ENCODE peak calls at places on chromosome 12, in ten cellular contexts. S is CD8-positive, alpha-beta memory T cell; C is stimulated activated CD4-positive, alpha-beta T cell treated with anti-CD3 and anti-CD28 coated beads, Interleukin-4, amount 100 ng/mL, for 48 hours; B is cardiac fibroblast; R is fibroblast of mammary gland; N is AG10803; G is SK-N-SH; I is tibial artery; Q is activated effector memory CD4-positive, alpha-beta T cell treated with Interleukin-2 at 50 U/mL for 16 hours; D is GDM1. A is an unnamed sample.

GRCh38 chr12:28814246-28814645 is 334.8 kb upstream of the FAR2 start:
- DNase-seq in S (no peak), C (no peak), B (no peak), R (no peak), N (no peak), G (no peak), I (no peak), Q (no peak), D (no peak), A (no peak)

GRCh38 chr12:96445743-96446655 is 43.4 kb upstream of the CFAP54 start:
- DNase-seq in S (peak), C (peak), B (peak), R (peak), N (peak), G (no peak), I (no peak), Q (peak), D (peak), A (no peak)

GRCh38 chr12:81692008-81692407 is 67.1 kb downstream of the PPFIA2 start:
- DNase-seq in S (no peak), C (no peak), B (no peak), R (no peak), N (no peak), G (no peak), I (no peak), Q (no peak), D (no peak), A (no peak)

GRCh38 chr12:88052686-88053085 is 23.5 kb upstream of the C12orf50 start:
- DNase-seq in S (no peak), C (no peak), B (peak), R (peak), N (peak), G (peak), I (no peak), Q (no peak), D (no peak), A (no peak)

GRCh38 chr12:52280319-52280795 is 5.9 kb downstream of the KRT86 start:
- DNase-seq in S (no peak), C (no peak), B (peak), R (peak), N (peak), G (no peak), I (peak), Q (no peak), D (no peak), A (peak)

GRCh38 chr12:20731274-20731673 is 36.1 kb downstream of the SLCO1C1 start:
- DNase-seq in S (no peak), C (no peak), B (peak), R (no peak), N (no peak), G (no peak), I (no peak), Q (no peak), D (no peak), A (no peak)

GRCh38 chr12:111409403-111410228 is 3.9 kb downstream of the SH2B3 start:
- DNase-seq in S (no peak), C (no peak), B (peak), R (peak), N (peak), G (peak), I (peak), Q (no peak), D (peak), A (no peak)

GRCh38 chr12:1534708-1535107 is 59.7 kb downstream of the FBXL14 start:
- DNase-seq in S (no peak), C (no peak), B (no peak), R (no peak), N (no peak), G (no peak), I (no peak), Q (no peak), D (no peak), A (no peak)

GRCh38 chr12:89038831-89039509 is 313.3 kb downstream of the DUSP6 start:
- DNase-seq in S (no peak), C (peak), B (no peak), R (no peak), N (no peak), G (no peak), I (no peak), Q (no peak), D (no peak), A (no peak)

GRCh38 chr12:123444396-123445026 is 8.0 kb upstream of the RILPL2 start:
- DNase-seq in S (no peak), C (no peak), B (peak), R (peak), N (peak), G (no peak), I (no peak), Q (no peak), D (no peak), A (no peak)

GRCh38 chr12:113439606-113440030 is 17.4 kb downstream of the SDSL start:
- DNase-seq in S (no peak), C (no peak), B (peak), R (peak), N (peak), G (peak), I (no peak), Q (no peak), D (no peak), A (no peak)

GRCh38 chr12:20188930-20189653 is 179.2 kb upstream of the PDE3A start:
- DNase-seq in S (no peak), C (no peak), B (peak), R (no peak), N (no peak), G (no peak), I (no peak), Q (no peak), D (no peak), A (no peak)

GRCh38 chr12:120669055-120669828 is 17.7 kb upstream of the MLEC start:
- DNase-seq in S (no peak), C (no peak), B (peak), R (peak), N (peak), G (peak), I (peak), Q (no peak), D (no peak), A (no peak)

GRCh38 chr12:121778567-121779421 is 14.7 kb downstream of the RHOF start:
- DNase-seq in S (no peak), C (no peak), B (no peak), R (no peak), N (no peak), G (no peak), I (no peak), Q (no peak), D (no peak), A (no peak)